ENCODE peak calls at places on chromosomes 12 and 14, in five cellular contexts. S is K562, C is prostate gland, Q is HCT116, W is breast epithelium. D is an unnamed sample.

GRCh38 chr12:46368138-46368537 is 4.4 kb downstream of the SLC38A2 start:
- DNase-seq in S (no peak), C (no peak), Q (no peak), W (no peak), D (no peak)

GRCh38 chr12:115872919-115873357 is 404.6 kb downstream of the MED13L start:
- DNase-seq in S (no peak), C (peak; percentile 98), Q (peak; percentile 76), W (peak; percentile 86), D (no peak)

GRCh38 chr12:121778567-121779421 is 14.7 kb downstream of the RHOF start:
- DNase-seq in S (no peak), C (no peak), Q (no peak), W (no peak), D (no peak)

GRCh38 chr12:104600790-104601739 is 144.3 kb downstream of the CHST11 start:
- DNase-seq in S (peak; percentile 62), C (no peak), Q (no peak), W (no peak), D (peak; percentile 38)

GRCh38 chr12:108313609-108314331 is 25.3 kb downstream of the CMKLR1 start:
- DNase-seq in S (no peak), C (no peak), Q (no peak), W (no peak), D (peak; percentile 98)

GRCh38 chr14:35333797-35334743 is 41.9 kb downstream of the PSMA6 start:
- DNase-seq in S (no peak), C (no peak), Q (no peak), W (no peak), D (peak; percentile 53)

GRCh38 chr12:78963439-78964222 is 99.1 kb downstream of the SYT1 start:
- DNase-seq in S (no peak), C (no peak), Q (peak; percentile 33), W (no peak), D (no peak)

GRCh38 chr12:113274848-113275247 is 53.6 kb downstream of the TPCN1 start:
- DNase-seq in S (no peak), C (no peak), Q (no peak), W (no peak), D (no peak)

GRCh38 chr12:59977779-59978178 is 381.9 kb downstream of the SLC16A7 start:
- DNase-seq in S (no peak), C (no peak), Q (no peak), W (no peak), D (no peak)

GRCh38 chr12:120468271-120468845 is 1.2 kb downstream of the SRSF9 start:
- DNase-seq in S (no peak), C (no peak), Q (no peak), W (no peak), D (peak; percentile 88)

GRCh38 chr14:25622752-25623151 is 572.8 kb upstream of the STXBP6 start:
- DNase-seq in S (no peak), C (peak; percentile 7), Q (no peak), W (no peak), D (no peak)

GRCh38 chr12:29640589-29641345 is 143.0 kb downstream of the TMTC1 start:
- DNase-seq in S (no peak), C (no peak), Q (peak; percentile 18), W (no peak), D (no peak)

GRCh38 chr12:119762619-119763018 is 94.7 kb downstream of the PRKAB1 start:
- DNase-seq in S (no peak), C (no peak), Q (no peak), W (no peak), D (no peak)

GRCh38 chr12:65306603-65307501 is 28.4 kb downstream of the MSRB3 start:
- DNase-seq in S (no peak), C (no peak), Q (peak; percentile 91), W (no peak), D (peak; percentile 69)

GRCh38 chr14:31207746-31208545 is at the start of gene HECTD1:
- DNase-seq in S (peak; percentile 86), C (peak; percentile 89), Q (peak; percentile 67), W (peak; percentile 73), D (peak; percentile 94)

GRCh38 chr12:60072911-60073310 is 477.1 kb downstream of the SLC16A7 start:
- DNase-seq in S (no peak), C (no peak), Q (no peak), W (no peak), D (no peak)

GRCh38 chr14:68692916-68693771 is 99.7 kb downstream of the ZFP36L1 start:
- DNase-seq in S (no peak), C (no peak), Q (no peak), W (no peak), D (no peak)

GRCh38 chr12:126353604-126354003 is 1288.4 kb downstream of the AACS start:
- DNase-seq in S (no peak), C (no peak), Q (no peak), W (no peak), D (no peak)

GRCh38 chr12:101570022-101570421 is 24.7 kb upstream of the MYBPC1 start:
- DNase-seq in S (no peak), C (peak; percentile 17), Q (no peak), W (no peak), D (peak; percentile 43)

GRCh38 chr14:64823305-64823985 is 56.3 kb downstream of the SPTB start:
- DNase-seq in S (peak; percentile 64), C (peak; percentile 63), Q (peak; percentile 38), W (peak; percentile 77), D (peak; percentile 84)

GRCh38 chr12:116959845-116960514 is 49.2 kb downstream of the FBXW8 start:
- DNase-seq in S (no peak), C (no peak), Q (no peak), W (no peak), D (peak; percentile 25)

GRCh38 chr12:21819678-21820077 is 45.2 kb upstream of the KCNJ8 start:
- DNase-seq in S (no peak), C (peak; percentile 28), Q (no peak), W (no peak), D (no peak)

GRCh38 chr14:55097894-55098560 is 31.0 kb upstream of the LGALS3 start:
- DNase-seq in S (no peak), C (no peak), Q (no peak), W (no peak), D (peak; percentile 57)

GRCh38 chr14:65179918-65180724 is 77.8 kb upstream of the MAX start:
- DNase-seq in S (no peak), C (no peak), Q (peak; percentile 38), W (no peak), D (no peak)

GRCh38 chr12:66072135-66072534 is 58.4 kb downstream of the LLPH start:
- DNase-seq in S (no peak), C (no peak), Q (no peak), W (no peak), D (no peak)

GRCh38 chr12:12716151-12716844 is 870 bp upstream of the CDKN1B start:
- DNase-seq in S (no peak), C (peak; percentile 36), Q (no peak), W (no peak), D (no peak)

DNA sequence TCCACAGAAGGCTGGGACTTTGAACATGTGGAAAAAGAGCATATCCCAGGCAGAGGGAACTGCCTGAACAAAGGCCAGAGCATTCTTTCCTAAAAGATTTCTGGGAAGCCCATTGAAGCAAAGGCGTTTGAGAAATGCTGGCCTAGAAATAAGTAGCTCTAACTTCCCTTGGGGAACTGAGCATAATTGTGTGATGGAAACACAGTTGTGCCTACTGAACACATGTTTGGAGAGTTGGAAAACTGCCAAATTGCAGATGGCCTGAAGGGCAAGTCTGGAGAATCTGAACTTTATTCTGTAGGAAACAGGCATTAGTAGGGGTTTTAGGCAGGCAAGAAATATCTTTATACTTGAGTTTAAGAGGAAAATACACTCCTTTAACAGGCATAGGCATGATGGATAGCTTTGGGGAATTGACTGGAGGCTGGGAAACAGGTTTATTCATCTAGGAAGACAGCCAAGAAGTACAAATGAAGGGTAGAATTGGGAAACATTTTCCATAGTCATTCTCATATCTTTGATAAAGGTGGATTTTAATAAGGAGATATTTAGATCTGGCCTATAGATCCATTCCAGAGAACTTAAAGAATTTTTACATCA is 134.1 kb downstream of the TPH2 start:
- DNase-seq in S (no peak), C (no peak), Q (no peak), W (no peak), D (no peak)
- TF ChIP-seq POLR2A in S (no peak), C (no peak), Q (no peak), W (no peak), D (no peak)

DNA sequence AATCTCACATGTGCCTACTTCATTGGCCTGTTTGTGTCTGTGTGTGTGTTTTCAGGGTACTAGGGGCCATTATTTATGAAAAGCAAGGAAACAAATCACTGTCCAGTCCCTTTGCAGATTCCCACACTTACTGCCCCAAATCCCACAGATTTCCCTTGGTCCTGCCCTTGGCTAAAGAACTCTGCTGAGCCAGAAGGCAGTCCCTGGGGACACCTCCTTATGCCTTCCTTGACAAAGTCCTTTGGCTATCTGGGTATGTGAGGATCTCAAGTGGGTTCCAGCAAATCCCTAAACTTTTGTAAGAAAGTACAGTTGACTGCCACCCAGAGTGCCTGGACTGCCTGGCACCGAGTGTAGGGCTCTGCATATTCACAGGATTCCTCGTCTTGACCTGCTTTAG is 388.0 kb downstream of the BCAT1 start:
- DNase-seq in S (no peak), C (no peak), Q (no peak), W (no peak), D (no peak)
- H3K4me3 ChIP-seq in S (no peak overlapping the region), C (peak overlapping the region; percentile 48), Q (no peak overlapping the region), W (peak overlapping the region; percentile 74), D (no peak overlapping the region)

GRCh38 chr12:16606936-16607335 is 974 bp upstream of the LMO3 start:
- DNase-seq in S (no peak), C (no peak), Q (no peak), W (no peak), D (no peak)
- TF ChIP-seq POLR2A in S (no peak), C (no peak), Q (no peak), W (no peak), D (no peak)

GRCh38 chr14:79280400-79280670 is 931.0 kb downstream of the DIO2 start:
- DNase-seq in S (no peak), C (no peak), Q (no peak), W (no peak), D (no peak)

GRCh38 chr14:79278798-79279644 is 932.3 kb downstream of the DIO2 start:
- DNase-seq in S (no peak), C (peak; percentile 92), Q (no peak), W (peak; percentile 83), D (no peak)

GRCh38 chr14:79278286-79278797 is 933.0 kb downstream of the DIO2 start:
- DNase-seq in S (no peak), C (no peak), Q (no peak), W (no peak), D (no peak)

GRCh38 chr14:79279645-79280399 is 931.5 kb downstream of the DIO2 start:
- DNase-seq in S (no peak), C (peak; percentile 20), Q (no peak), W (peak; percentile 52), D (no peak)

DNA sequence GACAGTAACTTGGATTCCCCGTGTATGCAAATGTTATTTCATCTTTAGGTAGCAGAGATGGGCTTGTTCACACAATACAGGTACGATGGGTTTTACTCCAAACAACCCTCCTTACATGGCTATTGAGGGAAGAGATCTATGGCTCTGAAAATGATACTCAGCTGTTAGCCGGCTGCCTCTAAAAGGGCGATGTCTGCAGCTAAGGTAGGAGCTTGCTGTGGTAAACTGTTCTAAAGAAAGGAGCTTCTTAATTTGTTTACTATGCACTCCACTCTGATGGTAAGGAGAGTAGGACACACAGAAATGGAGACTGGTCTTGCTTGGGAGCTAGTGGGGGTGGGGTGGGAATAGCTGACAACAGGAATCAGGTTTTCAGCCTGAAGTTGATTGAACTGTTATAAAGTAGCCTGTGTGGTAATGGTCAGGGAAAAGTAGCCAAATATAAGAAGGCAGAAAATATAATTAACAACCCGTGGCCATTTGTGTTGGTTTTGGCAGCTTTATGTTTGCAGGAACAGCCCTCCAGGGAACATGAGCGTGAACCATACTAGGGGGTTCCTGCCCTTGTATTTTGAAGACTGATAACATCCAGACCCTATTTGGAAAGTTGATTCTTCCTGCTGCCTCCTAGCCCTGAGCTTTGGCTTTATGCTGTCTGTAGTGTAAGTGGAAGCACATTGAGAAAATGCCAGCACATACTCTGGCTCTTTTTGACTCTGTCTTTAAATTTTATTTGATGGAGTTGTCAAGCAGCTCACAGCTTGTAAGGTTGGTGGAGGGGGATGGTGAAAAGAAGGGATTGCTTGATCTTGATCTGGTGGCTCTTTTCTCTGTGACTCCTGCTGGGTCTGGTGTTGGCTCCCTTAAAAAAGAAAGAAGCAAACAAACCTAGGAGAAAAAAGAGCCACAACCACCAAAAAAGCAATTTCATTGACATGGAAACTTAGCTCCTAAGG is 929.8 kb downstream of the DIO2 start:
- DNase-seq in S (no peak), C (no peak), Q (no peak), W (no peak), D (no peak)
- H3K4me3 ChIP-seq in S (no peak overlapping the region), C (no peak overlapping the region), Q (no peak overlapping the region), W (peak overlapping the region; percentile 2), D (no peak overlapping the region)